ENCODE peak calls at places on chromosomes 12 and 14, in four cellular contexts. S, N, U and J are unnamed samples.

GRCh38 chr12:48917857-48918537 is 7.3 kb downstream of the FKBP11 start:
- DNase-seq in S (no peak), U (no peak), N (no peak), J (no peak)

GRCh38 chr14:75636100-75636692 is 24.5 kb downstream of the ERG28 start:
- DNase-seq in N (no peak), U (no peak), S (no peak), J (no peak)

GRCh38 chr12:32139064-32139421 is 32.4 kb downstream of the BICD1 start:
- DNase-seq in U (no peak), N (no peak), S (no peak), J (peak; percentile 33)

GRCh38 chr12:124703852-124704251 is 136.4 kb upstream of the NCOR2 start:
- DNase-seq in U (no peak), S (no peak), N (no peak), J (no peak)

GRCh38 chr12:111753144-111753881 is 13.4 kb upstream of the ALDH2 start:
- DNase-seq in S (peak; percentile 67), U (peak; percentile 61), N (peak; percentile 80), J (peak; percentile 79)

GRCh38 chr12:85405781-85406522 is 125.9 kb downstream of the ALX1 start:
- DNase-seq in N (no peak), U (no peak), S (no peak), J (no peak)

GRCh38 chr12:124792961-124793441 is 70.7 kb downstream of the SCARB1 start:
- DNase-seq in N (no peak), S (no peak), U (no peak), J (no peak)

GRCh38 chr14:72946491-72946890 is 20.2 kb downstream of the DCAF4 start:
- DNase-seq in U (no peak), S (no peak), N (no peak), J (no peak)

GRCh38 chr14:71498151-71498734 is 434.0 kb upstream of the RGS6 start:
- DNase-seq in N (no peak), U (no peak), S (no peak), J (no peak)

GRCh38 chr14:104140463-104141331 is 2.3 kb downstream of the KIF26A start:
- DNase-seq in S (no peak), N (no peak), U (no peak), J (peak; percentile 23)

GRCh38 chr12:46907791-46908190 is 82.0 kb upstream of the SLC38A4 start:
- DNase-seq in U (no peak), S (no peak), N (no peak), J (no peak)

GRCh38 chr12:68222336-68222735 is 3.3 kb downstream of the IL26 start:
- DNase-seq in U (no peak), N (no peak), S (no peak), J (no peak)

GRCh38 chr14:65141523-65141922 is 39.2 kb upstream of the MAX start:
- DNase-seq in U (no peak), S (no peak), N (no peak), J (no peak)
- TF ChIP-seq CTCF in U (no peak), S (no peak), N (no peak), J (no peak)

GRCh38 chr14:21476925-21477681 is at the start of the genes RAB2B and TOX4:
- DNase-seq in S (peak; percentile 95), U (peak; percentile 98), N (peak; percentile 96), J (peak; percentile 92)
- TF ChIP-seq POLR2A in S (no peak), U (peak; percentile 87), N (peak; percentile 92), J (peak; percentile 80)

GRCh38 chr14:96086032-96086431 is 46.9 kb downstream of the C14orf132 start:
- DNase-seq in S (no peak), U (no peak), N (no peak), J (no peak)

GRCh38 chr14:96085369-96085768 is 46.2 kb downstream of the C14orf132 start:
- DNase-seq in U (no peak), S (no peak), N (no peak), J (no peak)

GRCh38 chr14:96088131-96088880 is 49.1 kb downstream of the C14orf132 start:
- DNase-seq in S (no peak), N (no peak), U (no peak), J (no peak)

GRCh38 chr14:96084796-96085195 is 45.6 kb downstream of the C14orf132 start:
- DNase-seq in U (no peak), S (no peak), N (no peak), J (no peak)

GRCh38 chr14:96086574-96087077 is 47.5 kb downstream of the C14orf132 start:
- DNase-seq in U (no peak), N (no peak), S (no peak), J (no peak)
- TF ChIP-seq CTCF in U (no peak), N (no peak), S (no peak), J (no peak)

DNA sequence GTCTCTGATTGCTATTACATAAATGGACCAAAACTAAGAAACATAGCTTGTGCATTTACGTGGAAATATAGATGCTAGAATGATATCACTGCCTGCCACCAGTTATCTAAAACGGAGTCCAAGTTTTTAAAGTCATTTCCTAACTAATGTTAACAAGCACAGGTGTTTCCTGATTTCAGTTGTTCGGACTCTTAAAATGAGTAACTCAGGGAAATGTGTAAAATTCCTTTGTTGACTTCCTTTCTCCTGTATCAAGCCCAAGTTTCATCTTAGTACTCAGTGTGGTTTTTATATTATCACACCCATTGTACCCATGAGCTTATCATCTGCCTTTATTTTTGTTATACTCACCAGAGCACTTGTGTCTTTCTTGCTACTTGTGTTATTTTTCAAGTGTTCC is 13.2 kb upstream of the PRKCH start:
- DNase-seq in N (no peak), U (no peak), S (no peak), J (no peak)
- TF ChIP-seq POLR2A in N (no peak), U (no peak), S (no peak), J (no peak)

GRCh38 chr12:71170456-71170855 is 12.7 kb upstream of the TSPAN8 start:
- DNase-seq in U (no peak), S (no peak), N (no peak), J (no peak)

GRCh38 chr12:71169286-71169685 is 11.5 kb upstream of the TSPAN8 start:
- DNase-seq in S (no peak), U (no peak), N (no peak), J (no peak)

GRCh38 chr12:71178162-71178561 is 20.4 kb upstream of the TSPAN8 start:
- DNase-seq in N (no peak), U (no peak), S (no peak), J (no peak)

GRCh38 chr12:71174825-71175224 is 17.0 kb upstream of the TSPAN8 start:
- DNase-seq in N (no peak), S (no peak), U (no peak), J (no peak)

DNA sequence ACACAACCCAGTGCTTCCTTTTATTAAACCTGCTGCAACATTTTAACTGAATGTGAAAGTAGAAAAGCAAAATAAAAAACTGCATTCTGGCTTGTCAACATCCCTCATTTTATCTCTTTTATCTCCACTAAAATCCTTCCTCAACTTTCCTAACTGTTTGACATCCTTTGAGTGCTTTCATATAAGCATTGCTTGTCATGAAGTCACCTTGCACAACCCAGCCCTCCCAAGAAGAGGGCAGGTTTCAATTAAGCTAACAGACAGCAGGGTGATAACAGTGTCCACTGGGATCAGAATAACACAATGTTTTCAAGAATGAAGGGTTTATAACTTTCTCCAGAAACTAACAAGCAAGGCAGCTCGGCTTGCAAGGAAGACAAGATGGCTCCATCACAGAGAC is 16.3 kb upstream of the TSPAN8 start:
- DNase-seq in S (no peak), N (no peak), U (no peak), J (no peak)
- TF ChIP-seq CTCF in S (no peak), N (no peak), U (no peak), J (no peak)

GRCh38 chr14:22966783-22967269 is 9.9 kb upstream of the HAUS4 start:
- DNase-seq in U (no peak), S (no peak), N (no peak), J (no peak)
- TF ChIP-seq POLR2A in U (no peak), S (no peak), N (no peak), J (no peak)

DNA sequence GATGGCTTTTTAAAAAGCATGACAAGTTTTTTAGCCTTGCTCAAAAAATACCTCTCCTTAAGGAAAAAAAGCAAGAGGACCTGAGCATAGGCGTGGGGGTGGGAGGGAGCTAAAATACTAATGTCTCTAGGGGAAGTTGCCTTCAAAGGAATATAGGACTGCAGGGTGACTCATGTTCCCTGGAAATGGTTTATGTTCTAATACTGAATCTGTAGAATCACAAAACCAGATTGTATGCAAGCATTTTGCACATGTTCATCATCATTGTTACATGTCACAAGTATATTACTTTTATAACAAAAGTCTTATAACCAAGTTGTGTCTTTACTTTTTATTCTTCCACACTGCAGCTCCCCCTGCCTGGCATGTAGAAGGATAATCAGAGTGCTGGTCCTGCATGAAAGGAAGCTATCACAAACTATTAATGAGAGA is 36.6 kb downstream of the GPR135 start:
- DNase-seq in U (no peak), S (no peak), N (no peak), J (no peak)
- TF ChIP-seq CTCF in U (no peak), S (no peak), N (no peak), J (no peak)

DNA sequence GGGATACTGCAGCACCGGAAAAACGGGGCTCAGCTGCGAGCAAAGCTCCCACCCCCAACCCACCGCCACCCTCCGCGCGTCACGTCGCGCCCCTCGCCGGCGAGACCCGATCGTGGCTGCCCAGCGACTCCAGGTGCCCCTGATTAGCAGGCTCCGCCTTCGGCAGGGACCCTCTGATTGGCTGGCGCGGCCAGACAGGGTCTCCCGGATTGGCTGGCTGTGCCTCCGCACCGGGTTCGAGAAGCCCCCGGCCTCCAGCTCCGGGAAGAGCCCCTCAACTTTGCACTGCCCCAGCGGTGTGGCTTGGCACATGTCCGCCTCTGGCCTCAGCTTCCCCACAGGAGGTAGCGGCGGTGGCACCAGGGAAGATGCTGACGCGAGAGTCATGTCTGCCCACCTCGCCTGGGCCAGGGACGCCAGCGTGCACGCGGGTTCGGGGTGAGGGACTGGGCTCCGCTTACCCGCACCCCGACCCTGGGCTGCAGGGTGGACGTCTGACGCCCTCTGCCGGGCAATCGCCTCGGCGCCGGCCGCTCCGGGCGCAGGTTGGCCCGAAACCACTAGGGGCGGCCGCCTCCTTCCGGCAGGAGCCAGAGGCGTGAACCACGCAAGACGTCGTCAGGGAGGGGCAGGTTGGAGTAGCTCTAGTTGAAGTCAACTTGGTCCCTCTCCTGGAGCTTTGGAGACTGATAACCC is 496 bp upstream of the RHOF start:
- DNase-seq in S (peak; percentile 94), N (peak; percentile 92), U (peak; percentile 88), J (peak; percentile 91)
- TF ChIP-seq POLR2A in S (no peak), N (peak; percentile 55), U (no peak), J (peak; percentile 34)